ENCODE peak calls at places on chromosomes 2 and 18, in four cellular contexts. One of them, this sample, is unnamed.

GRCh38 chr18:79605481-79605880 is 74.1 kb upstream of the CTDP1 start:
- DNase-seq in GM12878: no peak
- DNase-seq in H1: no peak
- DNase-seq in HepG2: no peak
- DNase-seq in this sample: no peak

GRCh38 chr2:240169486-240170353 is 29.3 kb upstream of the OTOS start:
- DNase-seq in HepG2: no peak
- DNase-seq in GM12878: no peak
- DNase-seq in H1: no peak
- DNase-seq in this sample: no peak

GRCh38 chr2:207330912-207331311 is 165.2 kb upstream of the KLF7 start:
- DNase-seq in HepG2: no peak
- DNase-seq in GM12878: peak
- DNase-seq in H1: no peak
- DNase-seq in this sample: no peak

GRCh38 chr2:111519074-111519473 is 364.9 kb downstream of the ANAPC1 start:
- DNase-seq in GM12878: no peak
- DNase-seq in H1: no peak
- DNase-seq in HepG2: no peak
- DNase-seq in this sample: no peak

GRCh38 chr18:67218556-67218955 is 298.0 kb downstream of the DSEL start:
- DNase-seq in H1: no peak
- DNase-seq in GM12878: no peak
- DNase-seq in HepG2: no peak
- DNase-seq in this sample: no peak

GRCh38 chr2:16192416-16193216 is 252.3 kb downstream of the MYCN start:
- DNase-seq in GM12878: no peak
- DNase-seq in H1: no peak
- DNase-seq in HepG2: no peak
- DNase-seq in this sample: no peak

GRCh38 chr18:79371536-79372210 is 24.1 kb upstream of the NFATC1 start:
- DNase-seq in GM12878: no peak
- DNase-seq in HepG2: no peak
- DNase-seq in H1: no peak
- DNase-seq in this sample: no peak

GRCh38 chr2:29921560-29921915 is at the start of gene ALK:
- DNase-seq in H1: peak
- DNase-seq in GM12878: no peak
- DNase-seq in HepG2: peak
- DNase-seq in this sample: peak

GRCh38 chr2:120722603-120723421 is 12.9 kb upstream of the GLI2 start:
- DNase-seq in H1: no peak
- DNase-seq in GM12878: no peak
- DNase-seq in HepG2: peak
- DNase-seq in this sample: no peak

GRCh38 chr18:41378628-41379027 is 576.4 kb upstream of the PIK3C3 start:
- DNase-seq in HepG2: no peak
- DNase-seq in H1: no peak
- DNase-seq in GM12878: no peak
- DNase-seq in this sample: no peak

GRCh38 chr2:6865346-6866238 is at the start of gene CMPK2:
- DNase-seq in HepG2: peak
- DNase-seq in GM12878: peak
- DNase-seq in H1: no peak
- DNase-seq in this sample: peak

GRCh38 chr18:52979888-52980287 is 639.9 kb downstream of the DCC start:
- DNase-seq in GM12878: no peak
- DNase-seq in HepG2: no peak
- DNase-seq in H1: no peak
- DNase-seq in this sample: no peak

GRCh38 chr2:215793747-215794595 is 219.4 kb downstream of the MREG start:
- DNase-seq in HepG2: peak
- DNase-seq in GM12878: peak
- DNase-seq in H1: no peak
- DNase-seq in this sample: peak

GRCh38 chr2:31440764-31441163 is 26.2 kb upstream of the XDH start:
- DNase-seq in H1: no peak
- DNase-seq in GM12878: no peak
- DNase-seq in HepG2: no peak
- DNase-seq in this sample: no peak

GRCh38 chr2:148725569-148725968 is 81.0 kb downstream of the EPC2 start:
- DNase-seq in GM12878: no peak
- DNase-seq in HepG2: no peak
- DNase-seq in H1: no peak
- DNase-seq in this sample: no peak

GRCh38 chr18:3610818-3611217 is 160.8 kb downstream of the TGIF1 start:
- DNase-seq in H1: no peak
- DNase-seq in GM12878: no peak
- DNase-seq in HepG2: no peak
- DNase-seq in this sample: no peak

DNA sequence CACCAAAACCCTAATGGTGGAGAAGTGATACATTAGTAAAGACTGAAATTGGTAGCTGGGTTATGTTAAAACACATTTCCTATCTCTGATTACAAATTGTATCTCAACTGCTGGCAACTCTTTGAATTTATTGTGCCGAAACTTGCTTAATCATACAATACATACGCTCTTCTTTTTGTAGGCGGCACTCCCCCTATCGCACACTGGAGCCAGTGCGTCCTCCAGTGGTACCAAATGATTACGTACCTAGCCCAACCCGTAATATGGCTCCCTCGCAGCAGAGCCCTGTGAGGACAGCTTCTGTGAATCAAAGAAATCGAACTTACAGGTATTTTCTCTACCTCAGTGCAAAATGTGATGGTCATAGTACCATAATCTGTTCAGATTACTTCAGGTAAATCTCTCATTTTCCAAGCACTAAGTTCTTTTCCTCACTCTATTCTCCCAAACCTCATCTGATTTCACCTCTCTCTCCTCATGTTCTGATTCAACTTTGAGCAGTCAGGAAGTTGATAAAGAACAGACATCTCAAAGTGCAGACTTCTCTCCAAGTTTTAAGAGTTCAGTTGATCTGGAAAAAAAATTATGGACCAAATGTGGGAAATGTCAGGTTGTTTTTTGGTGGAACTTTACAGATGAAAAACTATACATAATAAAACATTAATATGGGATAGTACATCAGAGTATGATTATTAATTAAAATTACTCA is 66.5 kb downstream of the ABI2 start:
- DNase-seq in H1: no peak
- DNase-seq in HepG2: no peak
- DNase-seq in GM12878: no peak
- DNase-seq in this sample: peak
- TF ChIP-seq HDAC2 in H1: no peak
- TF ChIP-seq HDAC2 in HepG2: no peak
- TF ChIP-seq HDAC2 in GM12878: no peak
- TF ChIP-seq HDAC2 in this sample: no peak

DNA sequence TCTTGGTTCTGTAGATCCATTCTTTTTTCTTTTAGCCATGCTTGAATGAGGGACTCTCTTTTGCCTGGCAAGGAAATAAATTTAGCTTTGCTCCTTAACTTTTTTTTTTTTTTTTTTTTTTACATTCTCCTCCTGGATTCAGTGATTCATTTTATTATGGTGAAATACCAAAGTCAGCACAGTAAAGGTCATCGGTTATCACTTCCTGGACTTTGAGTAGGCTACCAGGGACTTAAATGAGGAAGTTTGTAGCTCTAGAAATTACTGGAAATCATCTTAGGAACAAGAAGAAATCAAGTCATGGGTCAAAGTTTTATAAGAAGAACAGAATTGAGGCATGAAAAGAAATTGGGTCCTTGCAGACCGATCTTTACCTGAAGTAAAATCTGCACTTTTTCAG is 75.0 kb downstream of the SOCS6 start:
- DNase-seq in GM12878: no peak
- DNase-seq in HepG2: peak
- DNase-seq in H1: no peak
- DNase-seq in this sample: no peak
- TF ChIP-seq ATF3 in GM12878: no peak
- TF ChIP-seq ATF3 in HepG2: no peak
- TF ChIP-seq ATF3 in H1: no peak
- TF ChIP-seq ATF3 in this sample: no peak

GRCh38 chr2:25690058-25690457 is 16.7 kb upstream of the DTNB start:
- DNase-seq in GM12878: no peak
- DNase-seq in H1: no peak
- DNase-seq in HepG2: peak
- DNase-seq in this sample: no peak
- TF ChIP-seq HDAC2 in GM12878: no peak
- TF ChIP-seq HDAC2 in H1: no peak
- TF ChIP-seq HDAC2 in HepG2: no peak
- TF ChIP-seq HDAC2 in this sample: no peak

GRCh38 chr2:28277466-28277865 is 115.2 kb upstream of the FOSL2 start:
- DNase-seq in HepG2: no peak
- DNase-seq in H1: no peak
- DNase-seq in GM12878: no peak
- DNase-seq in this sample: no peak
- TF ChIP-seq ATF3 in HepG2: no peak
- TF ChIP-seq ATF3 in H1: no peak
- TF ChIP-seq ATF3 in GM12878: no peak
- TF ChIP-seq ATF3 in this sample: no peak

DNA sequence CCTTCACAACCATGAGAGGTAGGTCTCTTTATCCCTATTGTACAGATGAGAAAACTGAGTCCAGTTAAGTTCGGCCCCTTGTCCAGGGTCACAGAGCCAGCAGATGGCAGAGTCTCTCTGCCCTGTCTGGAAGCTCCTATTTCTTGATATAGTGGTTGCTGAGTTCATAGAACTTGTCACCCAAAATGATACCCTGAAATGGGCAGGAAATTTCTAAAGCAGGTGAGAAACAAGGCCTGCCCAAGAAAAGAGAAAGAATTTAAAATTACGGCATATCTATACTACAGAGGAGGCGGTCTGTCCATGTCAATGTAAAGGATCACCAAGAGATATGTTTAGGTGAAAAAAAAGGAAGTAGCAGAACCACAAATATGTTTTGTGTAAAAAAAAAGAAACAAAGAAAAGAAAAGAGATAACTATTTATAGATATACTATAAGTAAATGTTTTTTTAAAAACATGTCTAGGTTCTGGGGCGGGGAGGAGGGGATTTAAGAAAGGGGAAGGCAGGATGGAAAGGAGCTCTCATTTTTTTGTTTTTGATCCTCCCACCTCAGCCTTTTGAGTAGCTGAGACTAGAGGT is 39.8 kb downstream of the MYO7B start:
- DNase-seq in H1: no peak
- DNase-seq in GM12878: no peak
- DNase-seq in HepG2: no peak
- DNase-seq in this sample: no peak
- TF ChIP-seq HDAC2 in H1: no peak
- TF ChIP-seq HDAC2 in GM12878: no peak
- TF ChIP-seq HDAC2 in HepG2: no peak
- TF ChIP-seq HDAC2 in this sample: no peak

GRCh38 chr2:51344886-51345285 is 313.0 kb upstream of the NRXN1 start:
- DNase-seq in H1: no peak
- DNase-seq in GM12878: no peak
- DNase-seq in HepG2: no peak
- DNase-seq in this sample: no peak
- TF ChIP-seq ATF3 in H1: no peak
- TF ChIP-seq ATF3 in GM12878: no peak
- TF ChIP-seq ATF3 in HepG2: no peak
- TF ChIP-seq ATF3 in this sample: no peak

DNA sequence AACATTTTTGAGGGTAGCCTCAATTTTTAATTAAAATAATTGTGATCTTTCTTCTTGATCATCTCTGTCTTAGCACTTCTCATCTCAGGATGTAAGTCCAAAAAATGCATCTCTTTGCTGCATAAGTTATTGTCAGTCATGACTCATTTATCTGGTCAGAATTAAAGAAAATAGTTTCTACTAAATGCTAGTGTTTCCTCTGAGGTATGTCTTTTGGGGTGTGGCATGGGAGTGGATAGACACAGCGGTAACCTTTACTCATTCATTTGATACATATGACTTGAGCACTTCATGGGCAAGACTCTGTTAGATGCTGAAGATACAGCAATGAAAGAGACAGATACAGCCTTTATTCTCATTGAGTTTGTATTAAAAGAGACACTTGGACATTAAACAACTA is 284.7 kb downstream of the IRS1 start:
- DNase-seq in H1: no peak
- DNase-seq in HepG2: no peak
- DNase-seq in GM12878: no peak
- DNase-seq in this sample: no peak
- TF ChIP-seq HDAC2 in H1: no peak
- TF ChIP-seq HDAC2 in HepG2: no peak
- TF ChIP-seq HDAC2 in GM12878: no peak
- TF ChIP-seq HDAC2 in this sample: no peak

This sample was measured in K562.